ENCODE peak calls at places on chromosomes 13 and 19, in nine cellular contexts. One of them, this sample, is unnamed.

GRCh38 chr13:48110132-48110868 is 15.4 kb upstream of the MED4 start:
- DNase-seq in colonic mucosa: no peak
- DNase-seq in CD4-positive, alpha-beta memory T cell: no peak
- DNase-seq in CD8-positive, alpha-beta T cell: no peak
- DNase-seq in endothelial cell of umbilical vein: peak; percentile 91
- DNase-seq in transverse colon: no peak
- DNase-seq in fibroblast of lung: no peak
- DNase-seq in effector memory CD4-positive, alpha-beta T cell: no peak
- DNase-seq in IMR-90: no peak
- DNase-seq in this sample: no peak

GRCh38 chr19:8532170-8532569 is 18.2 kb upstream of the ZNF414 start:
- DNase-seq in fibroblast of lung: no peak
- DNase-seq in CD4-positive, alpha-beta memory T cell: no peak
- DNase-seq in CD8-positive, alpha-beta T cell: no peak
- DNase-seq in transverse colon: no peak
- DNase-seq in colonic mucosa: no peak
- DNase-seq in endothelial cell of umbilical vein: no peak
- DNase-seq in IMR-90: no peak
- DNase-seq in effector memory CD4-positive, alpha-beta T cell: no peak
- DNase-seq in this sample: no peak

GRCh38 chr13:32624441-32624840 is 38.2 kb downstream of the PDS5B start:
- DNase-seq in CD4-positive, alpha-beta memory T cell: no peak
- DNase-seq in colonic mucosa: no peak
- DNase-seq in transverse colon: no peak
- DNase-seq in IMR-90: peak; percentile 12
- DNase-seq in endothelial cell of umbilical vein: no peak
- DNase-seq in CD8-positive, alpha-beta T cell: no peak
- DNase-seq in effector memory CD4-positive, alpha-beta T cell: no peak
- DNase-seq in fibroblast of lung: no peak
- DNase-seq in this sample: no peak

GRCh38 chr19:12550951-12551832 is at the start of gene ZNF564:
- DNase-seq in colonic mucosa: peak; percentile 98
- DNase-seq in CD8-positive, alpha-beta T cell: peak; percentile 86
- DNase-seq in IMR-90: peak; percentile 98
- DNase-seq in transverse colon: peak; percentile 96
- DNase-seq in fibroblast of lung: peak; percentile 98
- DNase-seq in CD4-positive, alpha-beta memory T cell: peak; percentile 94
- DNase-seq in effector memory CD4-positive, alpha-beta T cell: peak; percentile 91
- DNase-seq in endothelial cell of umbilical vein: peak; percentile 98
- DNase-seq in this sample: peak; percentile 97

GRCh38 chr13:30907167-30907761 is 1.2 kb downstream of the MEDAG start:
- DNase-seq in CD8-positive, alpha-beta T cell: no peak
- DNase-seq in effector memory CD4-positive, alpha-beta T cell: no peak
- DNase-seq in IMR-90: peak; percentile 51
- DNase-seq in colonic mucosa: no peak
- DNase-seq in CD4-positive, alpha-beta memory T cell: no peak
- DNase-seq in endothelial cell of umbilical vein: peak; percentile 77
- DNase-seq in fibroblast of lung: peak; percentile 74
- DNase-seq in transverse colon: no peak
- DNase-seq in this sample: peak; percentile 70

GRCh38 chr19:7981661-7982060 is 23.8 kb downstream of the ELAVL1 start:
- DNase-seq in effector memory CD4-positive, alpha-beta T cell: no peak
- DNase-seq in IMR-90: no peak
- DNase-seq in fibroblast of lung: no peak
- DNase-seq in transverse colon: no peak
- DNase-seq in endothelial cell of umbilical vein: no peak
- DNase-seq in CD4-positive, alpha-beta memory T cell: no peak
- DNase-seq in CD8-positive, alpha-beta T cell: no peak
- DNase-seq in colonic mucosa: no peak
- DNase-seq in this sample: no peak

GRCh38 chr13:111460548-111461444 is 140.4 kb downstream of the TEX29 start:
- DNase-seq in effector memory CD4-positive, alpha-beta T cell: no peak
- DNase-seq in fibroblast of lung: peak; percentile 70
- DNase-seq in IMR-90: peak; percentile 47
- DNase-seq in endothelial cell of umbilical vein: no peak
- DNase-seq in transverse colon: peak; percentile 20
- DNase-seq in CD8-positive, alpha-beta T cell: no peak
- DNase-seq in CD4-positive, alpha-beta memory T cell: no peak
- DNase-seq in colonic mucosa: no peak
- DNase-seq in this sample: peak; percentile 48

GRCh38 chr13:43787998-43788397 is 1.2 kb upstream of the ENOX1 start:
- DNase-seq in fibroblast of lung: peak; percentile 68
- DNase-seq in transverse colon: no peak
- DNase-seq in CD4-positive, alpha-beta memory T cell: no peak
- DNase-seq in CD8-positive, alpha-beta T cell: no peak
- DNase-seq in IMR-90: peak; percentile 52
- DNase-seq in effector memory CD4-positive, alpha-beta T cell: no peak
- DNase-seq in endothelial cell of umbilical vein: peak; percentile 16
- DNase-seq in colonic mucosa: no peak
- DNase-seq in this sample: peak; percentile 6

GRCh38 chr13:22866221-22866620 is 314.6 kb upstream of the SGCG start:
- DNase-seq in effector memory CD4-positive, alpha-beta T cell: no peak
- DNase-seq in transverse colon: no peak
- DNase-seq in fibroblast of lung: no peak
- DNase-seq in CD8-positive, alpha-beta T cell: no peak
- DNase-seq in endothelial cell of umbilical vein: no peak
- DNase-seq in CD4-positive, alpha-beta memory T cell: no peak
- DNase-seq in colonic mucosa: no peak
- DNase-seq in IMR-90: no peak
- DNase-seq in this sample: no peak

GRCh38 chr13:100434010-100434763 is 154.4 kb downstream of the GGACT start:
- DNase-seq in CD8-positive, alpha-beta T cell: no peak
- DNase-seq in colonic mucosa: no peak
- DNase-seq in CD4-positive, alpha-beta memory T cell: no peak
- DNase-seq in fibroblast of lung: peak; percentile 38
- DNase-seq in transverse colon: no peak
- DNase-seq in endothelial cell of umbilical vein: peak; percentile 46
- DNase-seq in IMR-90: peak; percentile 68
- DNase-seq in effector memory CD4-positive, alpha-beta T cell: no peak
- DNase-seq in this sample: no peak

GRCh38 chr19:8131517-8131916 is 17.9 kb downstream of the FBN3 start:
- DNase-seq in endothelial cell of umbilical vein: no peak
- DNase-seq in transverse colon: no peak
- DNase-seq in effector memory CD4-positive, alpha-beta T cell: no peak
- DNase-seq in CD4-positive, alpha-beta memory T cell: no peak
- DNase-seq in CD8-positive, alpha-beta T cell: no peak
- DNase-seq in fibroblast of lung: no peak
- DNase-seq in IMR-90: no peak
- DNase-seq in colonic mucosa: no peak
- DNase-seq in this sample: no peak

GRCh38 chr13:78759704-78760103 is 100.7 kb upstream of the OBI1 start:
- DNase-seq in fibroblast of lung: no peak
- DNase-seq in endothelial cell of umbilical vein: no peak
- DNase-seq in transverse colon: no peak
- DNase-seq in IMR-90: no peak
- DNase-seq in CD8-positive, alpha-beta T cell: no peak
- DNase-seq in CD4-positive, alpha-beta memory T cell: no peak
- DNase-seq in effector memory CD4-positive, alpha-beta T cell: no peak
- DNase-seq in colonic mucosa: no peak
- DNase-seq in this sample: no peak

GRCh38 chr13:36219883-36220282 is 5.5 kb upstream of the SOHLH2 start:
- DNase-seq in effector memory CD4-positive, alpha-beta T cell: no peak
- DNase-seq in fibroblast of lung: no peak
- DNase-seq in CD8-positive, alpha-beta T cell: no peak
- DNase-seq in IMR-90: no peak
- DNase-seq in CD4-positive, alpha-beta memory T cell: no peak
- DNase-seq in colonic mucosa: no peak
- DNase-seq in transverse colon: no peak
- DNase-seq in endothelial cell of umbilical vein: no peak
- DNase-seq in this sample: no peak
- H3K27ac ChIP-seq in effector memory CD4-positive, alpha-beta T cell: no peak overlapping the region
- H3K27ac ChIP-seq in fibroblast of lung: no peak overlapping the region
- H3K27ac ChIP-seq in CD8-positive, alpha-beta T cell: no peak overlapping the region
- H3K27ac ChIP-seq in IMR-90: no peak overlapping the region
- H3K27ac ChIP-seq in CD4-positive, alpha-beta memory T cell: no peak overlapping the region
- H3K27ac ChIP-seq in colonic mucosa: no peak overlapping the region
- H3K27ac ChIP-seq in transverse colon: no peak overlapping the region
- H3K27ac ChIP-seq in endothelial cell of umbilical vein: no peak overlapping the region
- H3K27ac ChIP-seq in this sample: no peak overlapping the region

GRCh38 chr19:46391296-46392251 is 21.8 kb downstream of the CCDC8 start:
- DNase-seq in fibroblast of lung: no peak
- DNase-seq in transverse colon: no peak
- DNase-seq in CD8-positive, alpha-beta T cell: no peak
- DNase-seq in endothelial cell of umbilical vein: no peak
- DNase-seq in effector memory CD4-positive, alpha-beta T cell: no peak
- DNase-seq in IMR-90: no peak
- DNase-seq in colonic mucosa: no peak
- DNase-seq in CD4-positive, alpha-beta memory T cell: no peak
- DNase-seq in this sample: no peak
- H3K4me1 ChIP-seq in fibroblast of lung: peaks cover 16% of the 10 kb centered on the region
- H3K4me1 ChIP-seq in transverse colon: peaks cover 9% of the 10 kb centered on the region
- H3K4me1 ChIP-seq in CD8-positive, alpha-beta T cell: no peaks in the 10 kb centered on the region
- H3K4me1 ChIP-seq in endothelial cell of umbilical vein: no peaks in the 10 kb centered on the region
- H3K4me1 ChIP-seq in effector memory CD4-positive, alpha-beta T cell: no peaks in the 10 kb centered on the region
- H3K4me1 ChIP-seq in IMR-90: peaks cover 15% of the 10 kb centered on the region
- H3K4me1 ChIP-seq in colonic mucosa: no peaks in the 10 kb centered on the region
- H3K4me1 ChIP-seq in CD4-positive, alpha-beta memory T cell: no peaks in the 10 kb centered on the region
- H3K4me1 ChIP-seq in this sample: peaks cover 62% of the 10 kb centered on the region

DNA sequence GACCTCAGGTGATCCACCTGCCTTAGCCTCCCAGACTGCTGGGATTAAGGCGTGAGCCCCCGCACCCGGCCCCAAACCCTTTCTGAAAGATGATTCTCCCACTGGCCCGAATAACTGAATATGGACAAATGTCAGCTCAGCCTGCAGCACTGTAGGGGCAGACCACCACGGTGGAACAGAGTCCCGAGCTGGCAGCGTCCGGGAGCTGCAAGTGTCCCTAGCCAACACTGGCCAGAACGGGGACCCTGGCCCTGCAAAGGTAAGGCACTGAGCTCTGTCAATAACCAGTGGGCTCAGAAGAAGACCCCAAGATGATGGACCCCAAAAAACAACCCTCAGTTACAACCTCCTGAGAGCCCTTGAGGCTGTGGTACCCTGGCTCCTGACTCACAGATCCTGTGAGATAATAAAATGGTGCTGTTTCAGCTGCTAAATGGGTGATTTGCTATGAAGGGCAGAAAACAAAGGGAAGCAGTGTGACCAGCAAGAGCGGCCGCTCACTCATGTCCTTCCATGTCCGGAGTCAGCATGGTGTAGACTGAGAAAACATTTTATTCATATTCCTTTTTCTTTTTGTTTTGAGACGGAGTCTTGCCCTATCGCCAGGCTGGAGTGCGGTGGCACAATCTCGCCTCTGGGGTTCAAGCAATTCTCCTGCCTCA is 1.6 kb downstream of the LSM7 start:
- DNase-seq in endothelial cell of umbilical vein: no peak
- DNase-seq in IMR-90: no peak
- DNase-seq in CD4-positive, alpha-beta memory T cell: no peak
- DNase-seq in transverse colon: no peak
- DNase-seq in effector memory CD4-positive, alpha-beta T cell: no peak
- DNase-seq in fibroblast of lung: no peak
- DNase-seq in colonic mucosa: no peak
- DNase-seq in CD8-positive, alpha-beta T cell: no peak
- DNase-seq in this sample: no peak
- H3K27ac ChIP-seq in endothelial cell of umbilical vein: peak overlapping the region; percentile 90
- H3K27ac ChIP-seq in IMR-90: no peak overlapping the region
- H3K27ac ChIP-seq in CD4-positive, alpha-beta memory T cell: peak overlapping the region; percentile 76
- H3K27ac ChIP-seq in transverse colon: peak overlapping the region; percentile 91
- H3K27ac ChIP-seq in effector memory CD4-positive, alpha-beta T cell: no peak overlapping the region
- H3K27ac ChIP-seq in fibroblast of lung: peak overlapping the region; percentile 57
- H3K27ac ChIP-seq in colonic mucosa: no peak overlapping the region
- H3K27ac ChIP-seq in CD8-positive, alpha-beta T cell: no peak overlapping the region
- H3K27ac ChIP-seq in this sample: peak overlapping the region; percentile 79

DNA sequence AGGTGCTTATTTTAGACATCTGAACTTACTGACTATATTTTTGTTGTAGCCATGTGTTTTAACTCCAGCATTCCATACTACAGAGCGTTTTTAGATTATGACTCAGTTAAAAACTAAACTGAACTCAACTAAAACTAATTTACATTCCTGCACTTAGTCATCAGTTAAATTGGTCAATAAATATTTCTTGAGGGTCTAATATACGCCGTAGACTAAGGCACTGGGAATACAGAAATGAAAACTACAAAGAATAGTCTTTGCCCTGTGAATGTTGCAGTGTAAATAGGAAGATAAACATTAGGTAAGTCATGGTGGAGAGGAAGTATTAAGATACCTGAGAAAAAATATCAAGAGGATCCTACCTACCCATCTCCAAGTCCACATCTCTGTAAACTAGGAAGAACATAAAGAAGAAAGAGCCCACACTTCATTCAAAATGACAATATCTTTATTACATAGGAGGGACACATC is 52.7 kb downstream of the MBNL2 start:
- DNase-seq in effector memory CD4-positive, alpha-beta T cell: no peak
- DNase-seq in IMR-90: peak; percentile 87
- DNase-seq in transverse colon: no peak
- DNase-seq in endothelial cell of umbilical vein: peak; percentile 67
- DNase-seq in CD4-positive, alpha-beta memory T cell: no peak
- DNase-seq in colonic mucosa: no peak
- DNase-seq in fibroblast of lung: peak; percentile 87
- DNase-seq in CD8-positive, alpha-beta T cell: no peak
- DNase-seq in this sample: no peak
- H3K4me1 ChIP-seq in effector memory CD4-positive, alpha-beta T cell: no peaks in the 10 kb centered on the region
- H3K4me1 ChIP-seq in IMR-90: peaks cover 30% of the 10 kb centered on the region
- H3K4me1 ChIP-seq in transverse colon: peaks cover 78% of the 10 kb centered on the region
- H3K4me1 ChIP-seq in endothelial cell of umbilical vein: peaks cover 71% of the 10 kb centered on the region
- H3K4me1 ChIP-seq in CD4-positive, alpha-beta memory T cell: peaks cover 28% of the 10 kb centered on the region
- H3K4me1 ChIP-seq in colonic mucosa: peaks cover 13% of the 10 kb centered on the region
- H3K4me1 ChIP-seq in fibroblast of lung: peaks cover 16% of the 10 kb centered on the region
- H3K4me1 ChIP-seq in CD8-positive, alpha-beta T cell: no peaks in the 10 kb centered on the region
- H3K4me1 ChIP-seq in this sample: peaks cover 58% of the 10 kb centered on the region

GRCh38 chr19:56508282-56508778 is 675 bp downstream of the ZNF471 start:
- DNase-seq in transverse colon: no peak
- DNase-seq in colonic mucosa: no peak
- DNase-seq in CD8-positive, alpha-beta T cell: no peak
- DNase-seq in fibroblast of lung: no peak
- DNase-seq in endothelial cell of umbilical vein: no peak
- DNase-seq in IMR-90: no peak
- DNase-seq in CD4-positive, alpha-beta memory T cell: no peak
- DNase-seq in effector memory CD4-positive, alpha-beta T cell: no peak
- DNase-seq in this sample: no peak
- H3K27ac ChIP-seq in transverse colon: peak overlapping the region; percentile 89
- H3K27ac ChIP-seq in colonic mucosa: peak overlapping the region; percentile 87
- H3K27ac ChIP-seq in CD8-positive, alpha-beta T cell: peak overlapping the region; percentile 76
- H3K27ac ChIP-seq in fibroblast of lung: peak overlapping the region; percentile 94
- H3K27ac ChIP-seq in endothelial cell of umbilical vein: no peak overlapping the region
- H3K27ac ChIP-seq in IMR-90: peak overlapping the region; percentile 92
- H3K27ac ChIP-seq in CD4-positive, alpha-beta memory T cell: peak overlapping the region; percentile 61
- H3K27ac ChIP-seq in effector memory CD4-positive, alpha-beta T cell: peak overlapping the region; percentile 72
- H3K27ac ChIP-seq in this sample: no peak overlapping the region

DNA sequence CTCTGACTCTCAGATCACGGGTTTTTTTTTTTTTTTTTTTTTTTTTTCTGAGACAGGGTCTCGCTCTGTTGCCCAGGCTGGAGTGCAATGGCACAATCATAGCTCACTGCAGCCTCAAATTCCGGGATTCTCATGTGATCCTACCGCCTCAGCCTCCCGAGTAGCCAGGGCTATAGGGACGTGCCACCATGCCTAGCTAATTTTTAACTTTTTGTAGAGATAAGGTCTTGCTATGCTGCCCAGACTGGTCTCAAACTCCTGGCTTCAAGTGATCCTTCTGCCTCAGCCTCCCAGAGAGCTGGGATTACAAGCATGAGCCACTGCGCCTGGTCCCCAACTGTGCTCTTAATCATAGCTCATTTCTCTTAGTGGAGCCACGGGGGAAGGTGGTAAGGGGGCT is 4.6 kb upstream of the GRAMD1A start:
- DNase-seq in endothelial cell of umbilical vein: no peak
- DNase-seq in fibroblast of lung: no peak
- DNase-seq in transverse colon: no peak
- DNase-seq in colonic mucosa: peak; percentile 41
- DNase-seq in effector memory CD4-positive, alpha-beta T cell: no peak
- DNase-seq in CD8-positive, alpha-beta T cell: no peak
- DNase-seq in CD4-positive, alpha-beta memory T cell: no peak
- DNase-seq in IMR-90: no peak
- DNase-seq in this sample: no peak
- H3K4me1 ChIP-seq in endothelial cell of umbilical vein: peaks cover 45% of the 10 kb centered on the region
- H3K4me1 ChIP-seq in fibroblast of lung: peaks cover 2% of the 10 kb centered on the region
- H3K4me1 ChIP-seq in transverse colon: peaks cover 55% of the 10 kb centered on the region
- H3K4me1 ChIP-seq in colonic mucosa: peaks cover 23% of the 10 kb centered on the region
- H3K4me1 ChIP-seq in effector memory CD4-positive, alpha-beta T cell: peaks cover 40% of the 10 kb centered on the region
- H3K4me1 ChIP-seq in CD8-positive, alpha-beta T cell: peaks cover 62% of the 10 kb centered on the region
- H3K4me1 ChIP-seq in CD4-positive, alpha-beta memory T cell: peaks cover 45% of the 10 kb centered on the region
- H3K4me1 ChIP-seq in IMR-90: peaks cover 3% of the 10 kb centered on the region
- H3K4me1 ChIP-seq in this sample: peaks cover 32% of the 10 kb centered on the region

This sample was measured in SJSA1.